ENCODE peak calls at places on chromosomes 12 and 14, in eight cellular contexts. One of them, this sample, is unnamed.

GRCh38 chr12:13173537-13173936 is 23.0 kb upstream of the EMP1 start:
- DNase-seq in mammary epithelial cell: peak
- DNase-seq in IMR-90: peak
- DNase-seq in PC-3: peak
- DNase-seq in HepG2: no peak
- DNase-seq in K562: no peak
- DNase-seq in PC-9: peak
- DNase-seq in neural progenitor cell: peak
- DNase-seq in this sample: peak

GRCh38 chr14:104742586-104743455 is 10.1 kb upstream of the SIVA1 start:
- DNase-seq in mammary epithelial cell: no peak
- DNase-seq in IMR-90: no peak
- DNase-seq in PC-3: no peak
- DNase-seq in HepG2: no peak
- DNase-seq in K562: no peak
- DNase-seq in PC-9: no peak
- DNase-seq in neural progenitor cell: no peak
- DNase-seq in this sample: peak

GRCh38 chr12:98909749-98910148 is 264.7 kb downstream of the APAF1 start:
- DNase-seq in mammary epithelial cell: no peak
- DNase-seq in IMR-90: no peak
- DNase-seq in PC-3: no peak
- DNase-seq in HepG2: no peak
- DNase-seq in K562: no peak
- DNase-seq in PC-9: no peak
- DNase-seq in neural progenitor cell: peak
- DNase-seq in this sample: no peak

GRCh38 chr14:66070542-66071319 is 415.4 kb upstream of the CCDC196 start:
- DNase-seq in mammary epithelial cell: peak
- DNase-seq in IMR-90: no peak
- DNase-seq in PC-3: peak
- DNase-seq in HepG2: peak
- DNase-seq in K562: peak
- DNase-seq in PC-9: no peak
- DNase-seq in neural progenitor cell: peak
- DNase-seq in this sample: no peak

GRCh38 chr12:4027412-4027811 is 154.2 kb upstream of the PARP11 start:
- DNase-seq in mammary epithelial cell: no peak
- DNase-seq in IMR-90: peak
- DNase-seq in PC-3: no peak
- DNase-seq in HepG2: peak
- DNase-seq in K562: no peak
- DNase-seq in PC-9: no peak
- DNase-seq in neural progenitor cell: no peak
- DNase-seq in this sample: no peak

GRCh38 chr12:111012918-111013317 is 92.5 kb upstream of the MYL2 start:
- DNase-seq in mammary epithelial cell: no peak
- DNase-seq in IMR-90: no peak
- DNase-seq in PC-3: no peak
- DNase-seq in HepG2: no peak
- DNase-seq in K562: peak
- DNase-seq in PC-9: no peak
- DNase-seq in neural progenitor cell: no peak
- DNase-seq in this sample: no peak

GRCh38 chr12:119115296-119115905 is 63.3 kb upstream of the HSPB8 start:
- DNase-seq in mammary epithelial cell: no peak
- DNase-seq in IMR-90: peak
- DNase-seq in PC-3: peak
- DNase-seq in HepG2: peak
- DNase-seq in K562: peak
- DNase-seq in PC-9: no peak
- DNase-seq in neural progenitor cell: peak
- DNase-seq in this sample: peak

GRCh38 chr12:96015672-96016071 is 19.5 kb upstream of the HAL start:
- DNase-seq in mammary epithelial cell: peak
- DNase-seq in IMR-90: peak
- DNase-seq in PC-3: peak
- DNase-seq in HepG2: no peak
- DNase-seq in K562: no peak
- DNase-seq in PC-9: no peak
- DNase-seq in neural progenitor cell: peak
- DNase-seq in this sample: no peak

GRCh38 chr12:57069522-57069921 is 9.1 kb downstream of the NEMP1 start:
- DNase-seq in mammary epithelial cell: peak
- DNase-seq in IMR-90: peak
- DNase-seq in PC-3: peak
- DNase-seq in HepG2: peak
- DNase-seq in K562: peak
- DNase-seq in PC-9: peak
- DNase-seq in neural progenitor cell: peak
- DNase-seq in this sample: peak

GRCh38 chr14:96671218-96671617 is 126.0 kb upstream of the VRK1 start:
- DNase-seq in mammary epithelial cell: no peak
- DNase-seq in IMR-90: no peak
- DNase-seq in PC-3: no peak
- DNase-seq in HepG2: no peak
- DNase-seq in K562: no peak
- DNase-seq in PC-9: no peak
- DNase-seq in neural progenitor cell: no peak
- DNase-seq in this sample: no peak

GRCh38 chr14:91519239-91520036 is 9.3 kb upstream of the PPP4R3A start:
- DNase-seq in mammary epithelial cell: no peak
- DNase-seq in IMR-90: no peak
- DNase-seq in PC-3: no peak
- DNase-seq in HepG2: peak
- DNase-seq in K562: no peak
- DNase-seq in PC-9: no peak
- DNase-seq in neural progenitor cell: no peak
- DNase-seq in this sample: no peak

GRCh38 chr14:22910916-22911315 is 8.0 kb downstream of the RBM23 start:
- DNase-seq in mammary epithelial cell: no peak
- DNase-seq in IMR-90: no peak
- DNase-seq in PC-3: no peak
- DNase-seq in HepG2: no peak
- DNase-seq in K562: no peak
- DNase-seq in PC-9: no peak
- DNase-seq in neural progenitor cell: no peak
- DNase-seq in this sample: no peak

GRCh38 chr14:55329999-55330710 is 58.9 kb downstream of the FBXO34 start:
- DNase-seq in mammary epithelial cell: peak
- DNase-seq in IMR-90: peak
- DNase-seq in PC-3: peak
- DNase-seq in HepG2: no peak
- DNase-seq in K562: no peak
- DNase-seq in PC-9: no peak
- DNase-seq in neural progenitor cell: no peak
- DNase-seq in this sample: peak

GRCh38 chr12:9906888-9907287 is 25.3 kb downstream of the CLEC2A start:
- DNase-seq in mammary epithelial cell: peak
- DNase-seq in IMR-90: no peak
- DNase-seq in PC-3: no peak
- DNase-seq in HepG2: no peak
- DNase-seq in K562: no peak
- DNase-seq in PC-9: no peak
- DNase-seq in neural progenitor cell: no peak
- DNase-seq in this sample: no peak

GRCh38 chr14:56666294-56666693 is 86.7 kb downstream of the TMEM260 start:
- DNase-seq in mammary epithelial cell: peak
- DNase-seq in IMR-90: no peak
- DNase-seq in PC-3: no peak
- DNase-seq in HepG2: no peak
- DNase-seq in K562: no peak
- DNase-seq in PC-9: no peak
- DNase-seq in neural progenitor cell: no peak
- DNase-seq in this sample: no peak

GRCh38 chr12:71300772-71301675 is 138.6 kb upstream of the LGR5 start:
- DNase-seq in mammary epithelial cell: no peak
- DNase-seq in IMR-90: no peak
- DNase-seq in PC-3: no peak
- DNase-seq in HepG2: no peak
- DNase-seq in K562: no peak
- DNase-seq in PC-9: no peak
- DNase-seq in neural progenitor cell: no peak
- DNase-seq in this sample: no peak

DNA sequence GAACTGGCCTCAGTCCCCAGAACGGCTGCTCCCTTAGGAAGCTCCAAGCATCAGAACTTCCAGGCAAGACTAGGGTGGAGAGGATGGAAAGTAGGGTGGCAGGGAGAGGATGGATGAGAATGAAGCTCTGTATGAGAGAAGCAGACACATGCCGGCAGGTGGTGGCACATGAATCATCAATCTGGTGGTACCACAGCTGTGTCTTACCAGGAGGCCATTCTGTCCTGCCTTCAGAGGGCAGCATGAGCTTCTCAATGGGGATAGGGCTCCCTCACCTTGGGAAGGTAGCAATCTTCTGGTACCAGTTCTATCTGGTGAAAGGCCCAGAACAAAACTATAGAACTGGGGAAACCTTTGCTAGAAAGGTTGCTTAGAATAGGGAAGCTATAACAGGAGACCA is 55.4 kb upstream of the PYGL start:
- DNase-seq in mammary epithelial cell: peak
- DNase-seq in IMR-90: no peak
- DNase-seq in PC-3: peak
- DNase-seq in HepG2: peak
- DNase-seq in K562: no peak
- DNase-seq in PC-9: no peak
- DNase-seq in neural progenitor cell: no peak
- DNase-seq in this sample: no peak
- TF ChIP-seq CTCF in mammary epithelial cell: peak
- TF ChIP-seq CTCF in IMR-90: no peak
- TF ChIP-seq CTCF in PC-3: peak
- TF ChIP-seq CTCF in HepG2: peak
- TF ChIP-seq CTCF in K562: no peak
- TF ChIP-seq CTCF in PC-9: no peak
- TF ChIP-seq CTCF in neural progenitor cell: no peak
- TF ChIP-seq CTCF in this sample: no peak

DNA sequence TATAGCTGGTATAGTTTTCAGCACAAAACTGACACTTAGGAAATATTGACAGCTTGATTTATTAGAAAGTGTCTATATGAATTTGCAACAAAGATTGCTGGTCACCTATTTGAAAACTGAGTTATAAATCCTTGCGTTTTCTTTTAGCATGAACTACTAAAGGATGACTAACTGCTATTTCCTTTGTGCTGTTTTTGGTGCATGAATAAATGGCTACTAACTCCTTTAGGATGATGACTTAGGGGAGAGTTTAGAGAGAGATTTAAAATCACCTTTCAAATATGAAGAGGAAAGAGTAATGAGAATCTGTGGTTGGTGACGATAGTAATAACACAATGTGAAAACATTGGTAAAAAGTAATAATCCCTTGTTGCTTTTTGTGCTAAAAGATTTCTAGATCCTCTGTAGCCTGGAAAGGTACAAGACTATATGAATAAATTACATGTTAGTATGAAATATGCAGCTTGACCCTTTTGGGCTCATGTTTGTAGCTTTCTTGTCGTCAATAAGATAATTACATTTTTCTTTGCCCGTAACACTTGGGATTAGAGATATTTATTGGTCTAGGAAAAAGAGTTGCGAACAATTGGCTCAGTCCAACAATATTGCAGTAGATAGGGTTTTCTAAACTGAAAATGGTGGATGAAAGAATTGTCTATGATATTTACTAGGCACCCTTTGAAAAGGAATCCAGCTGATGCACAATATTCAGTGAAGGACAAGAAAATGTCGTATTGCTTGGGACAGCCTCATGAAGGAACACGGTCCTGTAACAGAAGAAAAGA is 453.0 kb downstream of the ADAMTS20 start:
- DNase-seq in mammary epithelial cell: no peak
- DNase-seq in IMR-90: peak
- DNase-seq in PC-3: no peak
- DNase-seq in HepG2: no peak
- DNase-seq in K562: no peak
- DNase-seq in PC-9: no peak
- DNase-seq in neural progenitor cell: no peak
- DNase-seq in this sample: no peak
- H2AFZ ChIP-seq in mammary epithelial cell: peak
- H2AFZ ChIP-seq in IMR-90: no peak
- H2AFZ ChIP-seq in PC-3: peak
- H2AFZ ChIP-seq in HepG2: no peak
- H2AFZ ChIP-seq in K562: no peak
- H2AFZ ChIP-seq in PC-9: no peak
- H2AFZ ChIP-seq in neural progenitor cell: no peak
- H2AFZ ChIP-seq in this sample: peak

GRCh38 chr14:36756221-36756620 is 94.6 kb downstream of the PAX9 start:
- DNase-seq in mammary epithelial cell: no peak
- DNase-seq in IMR-90: no peak
- DNase-seq in PC-3: no peak
- DNase-seq in HepG2: no peak
- DNase-seq in K562: no peak
- DNase-seq in PC-9: no peak
- DNase-seq in neural progenitor cell: no peak
- DNase-seq in this sample: no peak
- TF ChIP-seq CTCF in mammary epithelial cell: no peak
- TF ChIP-seq CTCF in IMR-90: no peak
- TF ChIP-seq CTCF in PC-3: no peak
- TF ChIP-seq CTCF in HepG2: no peak
- TF ChIP-seq CTCF in K562: no peak
- TF ChIP-seq CTCF in PC-9: no peak
- TF ChIP-seq CTCF in neural progenitor cell: no peak
- TF ChIP-seq CTCF in this sample: no peak

GRCh38 chr14:28303248-28303647 is 463.3 kb upstream of the FOXG1 start:
- DNase-seq in mammary epithelial cell: peak
- DNase-seq in IMR-90: no peak
- DNase-seq in PC-3: peak
- DNase-seq in HepG2: no peak
- DNase-seq in K562: no peak
- DNase-seq in PC-9: no peak
- DNase-seq in neural progenitor cell: no peak
- DNase-seq in this sample: no peak

GRCh38 chr14:28305938-28306337 is 460.6 kb upstream of the FOXG1 start:
- DNase-seq in mammary epithelial cell: no peak
- DNase-seq in IMR-90: no peak
- DNase-seq in PC-3: no peak
- DNase-seq in HepG2: no peak
- DNase-seq in K562: no peak
- DNase-seq in PC-9: no peak
- DNase-seq in neural progenitor cell: no peak
- DNase-seq in this sample: no peak

GRCh38 chr14:28307506-28307905 is 459.1 kb upstream of the FOXG1 start:
- DNase-seq in mammary epithelial cell: no peak
- DNase-seq in IMR-90: no peak
- DNase-seq in PC-3: no peak
- DNase-seq in HepG2: no peak
- DNase-seq in K562: no peak
- DNase-seq in PC-9: no peak
- DNase-seq in neural progenitor cell: no peak
- DNase-seq in this sample: no peak

DNA sequence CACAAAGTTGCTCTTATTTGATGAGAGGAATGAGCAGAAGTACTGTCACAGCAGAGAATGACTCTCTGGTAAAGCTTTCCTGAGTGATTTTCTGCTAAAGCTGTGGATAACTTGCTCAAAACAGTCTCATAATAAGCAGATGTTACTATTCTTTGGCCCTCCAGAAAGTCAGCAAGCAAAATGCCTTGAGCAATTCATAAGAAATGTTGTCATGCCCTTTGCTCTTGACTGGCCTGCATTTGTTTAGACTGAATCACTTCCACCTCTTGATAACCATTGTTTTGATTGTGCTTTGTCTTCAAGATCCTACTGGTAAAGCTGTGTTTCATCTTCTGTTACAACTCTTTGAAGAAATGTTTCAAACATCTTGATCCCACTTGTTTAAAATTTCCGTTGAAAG is 457.9 kb upstream of the FOXG1 start:
- DNase-seq in mammary epithelial cell: peak
- DNase-seq in IMR-90: no peak
- DNase-seq in PC-3: peak
- DNase-seq in HepG2: no peak
- DNase-seq in K562: no peak
- DNase-seq in PC-9: peak
- DNase-seq in neural progenitor cell: no peak
- DNase-seq in this sample: no peak
- H2AFZ ChIP-seq in mammary epithelial cell: peak
- H2AFZ ChIP-seq in IMR-90: no peak
- H2AFZ ChIP-seq in PC-3: no peak
- H2AFZ ChIP-seq in HepG2: no peak
- H2AFZ ChIP-seq in K562: no peak
- H2AFZ ChIP-seq in PC-9: no peak
- H2AFZ ChIP-seq in neural progenitor cell: peak
- H2AFZ ChIP-seq in this sample: no peak